ENCODE peak calls at places on chromosomes 7 and 10, in seven cellular contexts. Z is glutamatergic neuron, N is body of pancreas, G is upper lobe of right lung, J is BJ, R is substantia nigra, T is M059J. Y is an unnamed sample.

GRCh38 chr10:3178070-3178469 is 5.5 kb upstream of the PITRM1 start:
- DNase-seq in Z (no peak), R (no peak), N (no peak), G (no peak), J (no peak), T (no peak), Y (no peak)

GRCh38 chr7:157431951-157432540 is 95.2 kb downstream of the DNAJB6 start:
- DNase-seq in Z (no peak), G (peak; percentile 56), T (no peak), J (no peak), N (no peak), R (no peak), Y (no peak)

GRCh38 chr10:80829562-80829961 is 291.9 kb downstream of the SH2D4B start:
- DNase-seq in J (no peak), T (no peak), G (no peak), N (no peak), R (no peak), Z (no peak), Y (no peak)

GRCh38 chr10:131901181-131901829 is 497 bp downstream of the PPP2R2D start:
- DNase-seq in N (peak; percentile 71), R (no peak), Z (peak; percentile 59), T (peak; percentile 32), J (no peak), G (peak; percentile 87), Y (no peak)

GRCh38 chr10:91162050-91162494 is 58.4 kb upstream of the PCGF5 start:
- DNase-seq in T (peak; percentile 75), R (no peak), N (peak; percentile 17), Z (no peak), J (no peak), G (no peak), Y (no peak)

GRCh38 chr10:47031953-47032465 is 120.8 kb downstream of the PTPN20 start:
- DNase-seq in Z (no peak), G (peak; percentile 38), R (no peak), N (peak; percentile 12), J (no peak), T (peak; percentile 18), Y (no peak)

GRCh38 chr7:122674502-122674901 is 24.4 kb downstream of the RNF133 start:
- DNase-seq in G (no peak), N (no peak), Z (no peak), J (no peak), T (peak; percentile 44), R (no peak), Y (peak; percentile 13)

GRCh38 chr10:75726522-75727493 is 295.4 kb downstream of the LRMDA start:
- DNase-seq in J (no peak), Z (no peak), G (no peak), N (no peak), T (no peak), R (no peak), Y (no peak)

GRCh38 chr7:1725199-1725701 is 55.2 kb downstream of the ELFN1 start:
- DNase-seq in N (peak; percentile 71), G (no peak), J (no peak), R (no peak), T (no peak), Z (peak; percentile 85), Y (no peak)

GRCh38 chr10:117240105-117240729 is 697 bp upstream of the SLC18A2 start:
- DNase-seq in G (no peak), R (no peak), J (no peak), T (no peak), N (no peak), Z (no peak), Y (no peak)

GRCh38 chr10:44306762-44307161 is 78.1 kb downstream of the CXCL12 start:
- DNase-seq in G (no peak), J (no peak), N (no peak), T (peak; percentile 63), R (no peak), Z (no peak), Y (no peak)

GRCh38 chr10:18238875-18239485 is 98.8 kb downstream of the CACNB2 start:
- DNase-seq in T (peak; percentile 22), G (no peak), Z (no peak), N (no peak), R (no peak), J (no peak), Y (peak; percentile 3)

GRCh38 chr7:99531354-99531765 is 20.6 kb downstream of the FAM200A start:
- DNase-seq in G (no peak), R (no peak), Z (no peak), T (no peak), N (no peak), J (no peak), Y (no peak)

GRCh38 chr10:96034625-96035024 is 8.8 kb upstream of the CCNJ start:
- DNase-seq in J (no peak), T (no peak), N (no peak), G (no peak), Z (no peak), R (no peak), Y (no peak)

GRCh38 chr10:58180633-58181032 is 87.1 kb downstream of the IPMK start:
- DNase-seq in T (peak; percentile 3), N (no peak), R (no peak), G (no peak), J (no peak), Z (no peak), Y (no peak)